ENCODE peak calls at places on chromosomes 6 and 20, in nine cellular contexts. Y is ovary; B is endodermal cell; Z is uterus; C is CD4-positive, alpha-beta T cell; V is astrocyte; I is heart right ventricle; J is heart left ventricle; U is ascending aorta. E is an unnamed sample.

GRCh38 chr6:98486052-98486451 is 348.3 kb upstream of the POU3F2 start:
- DNase-seq in B (peak; percentile 51), U (no peak), C (no peak), Z (no peak), J (no peak), Y (no peak), V (no peak), I (no peak), E (no peak)

GRCh38 chr6:43860285-43860684 is 90.3 kb downstream of the VEGFA start:
- DNase-seq in I (no peak), J (no peak), C (no peak), Z (no peak), U (no peak), B (no peak), Y (no peak), V (no peak), E (no peak)

GRCh38 chr20:63183422-63184146 is 32.3 kb downstream of the YTHDF1 start:
- DNase-seq in I (peak; percentile 22), Y (no peak), U (no peak), B (peak; percentile 92), Z (no peak), V (no peak), C (peak; percentile 37), J (peak; percentile 43), E (no peak)

GRCh38 chr6:29999426-29999825 is 57.1 kb downstream of the HLA-A start:
- DNase-seq in V (no peak), I (no peak), J (no peak), Z (no peak), B (peak; percentile 7), Y (no peak), U (no peak), C (no peak), E (no peak)

GRCh38 chr20:16119909-16120308 is 453.3 kb downstream of the KIF16B start:
- DNase-seq in Y (no peak), B (no peak), J (no peak), V (no peak), I (no peak), C (no peak), Z (no peak), U (no peak), E (no peak)

GRCh38 chr6:46510656-46511055 is 19.4 kb upstream of the RCAN2 start:
- DNase-seq in V (peak; percentile 28), U (no peak), J (peak; percentile 46), Z (no peak), C (no peak), Y (peak; percentile 56), I (peak; percentile 54), B (no peak), E (no peak)

GRCh38 chr6:20737912-20738311 is 203.7 kb downstream of the CDKAL1 start:
- DNase-seq in Z (no peak), Y (no peak), U (no peak), C (no peak), I (no peak), V (no peak), J (no peak), B (no peak), E (no peak)

GRCh38 chr6:158707826-158708225 is 58.0 kb downstream of the SYTL3 start:
- DNase-seq in J (peak; percentile 57), V (peak; percentile 67), C (no peak), B (peak; percentile 71), Y (no peak), U (no peak), I (no peak), Z (no peak), E (no peak)

GRCh38 chr20:61556116-61556515 is 304.1 kb downstream of the CDH4 start:
- DNase-seq in Z (no peak), I (no peak), U (no peak), V (peak; percentile 91), J (no peak), Y (no peak), B (no peak), C (no peak), E (peak; percentile 79)

GRCh38 chr20:45997187-45997586 is 11.5 kb upstream of the MMP9 start:
- DNase-seq in B (no peak), I (no peak), U (no peak), Z (no peak), C (no peak), V (no peak), Y (no peak), J (no peak), E (no peak)

GRCh38 chr20:22833851-22834250 is 201.3 kb upstream of the SSTR4 start:
- DNase-seq in Y (no peak), Z (no peak), U (no peak), B (peak; percentile 43), V (no peak), I (no peak), C (no peak), J (no peak), E (no peak)

GRCh38 chr20:1805161-1805581 is 90.0 kb upstream of the SIRPA start:
- DNase-seq in Z (no peak), B (peak; percentile 58), C (no peak), I (no peak), V (no peak), J (no peak), Y (no peak), U (no peak), E (no peak)

GRCh38 chr6:145206247-145206907 is 528.9 kb downstream of the EPM2A start:
- DNase-seq in Y (no peak), J (no peak), B (no peak), Z (no peak), I (no peak), C (no peak), V (peak; percentile 60), U (no peak), E (no peak)

GRCh38 chr20:45611054-45611453 is 18.5 kb upstream of the WFDC10A start:
- DNase-seq in V (peak; percentile 86), B (no peak), U (no peak), Y (no peak), Z (no peak), I (no peak), J (no peak), C (no peak), E (peak; percentile 13)

GRCh38 chr6:148367418-148368024 is 24.9 kb downstream of the SASH1 start:
- DNase-seq in J (peak; percentile 75), B (no peak), V (no peak), U (peak; percentile 31), Z (peak; percentile 21), C (no peak), Y (peak; percentile 24), I (peak; percentile 85), E (peak; percentile 38)

GRCh38 chr20:4029505-4030467 is 14.4 kb upstream of the RNF24 start:
- DNase-seq in Z (no peak), J (no peak), U (no peak), I (no peak), C (no peak), B (no peak), Y (no peak), V (no peak), E (no peak)

GRCh38 chr6:128493877-128494276 is 26.5 kb downstream of the PTPRK start:
- DNase-seq in V (no peak), B (no peak), U (no peak), C (no peak), I (no peak), J (no peak), Y (no peak), Z (no peak), E (no peak)

GRCh38 chr6:76435174-76435573 is 362.7 kb upstream of the IMPG1 start:
- DNase-seq in V (no peak), B (no peak), Z (no peak), Y (no peak), I (no peak), C (no peak), U (no peak), J (no peak), E (no peak)

GRCh38 chr6:27688014-27688586 is 215.2 kb upstream of the ZNF184 start:
- DNase-seq in J (peak; percentile 56), U (peak; percentile 33), I (peak; percentile 57), B (peak; percentile 96), Y (peak; percentile 82), C (peak; percentile 80), Z (peak; percentile 82), V (peak; percentile 85), E (peak; percentile 71)
- H3K27ac ChIP-seq in J (no peak overlapping the region), U (no peak overlapping the region), I (no peak overlapping the region), B (peak overlapping the region; percentile 55), Y (peak overlapping the region; percentile 48), C (no peak overlapping the region), Z (peak overlapping the region; percentile 61), V (peak overlapping the region; percentile 28), E (no peak overlapping the region)

GRCh38 chr6:26640806-26641205 is 18.7 kb downstream of the ZNF322 start:
- DNase-seq in V (no peak), Y (no peak), B (no peak), J (no peak), U (no peak), C (no peak), Z (no peak), I (no peak), E (no peak)

GRCh38 chr6:26651382-26651781 is 8.2 kb downstream of the ZNF322 start:
- DNase-seq in Z (no peak), J (no peak), I (no peak), U (no peak), V (no peak), Y (no peak), C (no peak), B (no peak), E (no peak)

DNA sequence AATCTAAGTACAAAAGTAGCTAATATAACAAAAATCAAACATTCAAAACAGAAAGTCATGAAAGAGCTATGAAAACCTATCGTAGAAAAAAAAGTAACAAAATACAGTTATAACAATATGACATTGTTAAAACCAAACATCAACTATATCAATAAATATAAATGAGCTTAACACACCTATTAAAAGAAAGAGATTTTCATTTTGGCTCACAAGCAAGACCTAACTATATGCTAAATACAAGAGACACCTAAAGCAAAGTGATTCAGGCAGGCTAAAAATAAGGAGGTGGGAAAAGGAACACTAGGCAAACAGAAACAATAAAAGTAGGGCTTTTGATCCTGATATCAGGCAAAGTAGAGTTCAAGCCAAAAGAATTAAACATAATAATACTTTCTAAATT is 13.5 kb downstream of the ZNF322 start:
- DNase-seq in Z (no peak), Y (no peak), U (no peak), B (no peak), C (no peak), J (no peak), V (no peak), I (no peak), E (no peak)
- H3K9me3 ChIP-seq in Z (no peaks in the 10 kb centered on the region), Y (no peaks in the 10 kb centered on the region), U (no peaks in the 10 kb centered on the region), B (peaks cover 67% of the 10 kb centered on the region), C (peaks cover 14% of the 10 kb centered on the region), J (no peaks in the 10 kb centered on the region), V (peaks cover 19% of the 10 kb centered on the region), I (peaks cover 27% of the 10 kb centered on the region), E (peaks cover 21% of the 10 kb centered on the region)

DNA sequence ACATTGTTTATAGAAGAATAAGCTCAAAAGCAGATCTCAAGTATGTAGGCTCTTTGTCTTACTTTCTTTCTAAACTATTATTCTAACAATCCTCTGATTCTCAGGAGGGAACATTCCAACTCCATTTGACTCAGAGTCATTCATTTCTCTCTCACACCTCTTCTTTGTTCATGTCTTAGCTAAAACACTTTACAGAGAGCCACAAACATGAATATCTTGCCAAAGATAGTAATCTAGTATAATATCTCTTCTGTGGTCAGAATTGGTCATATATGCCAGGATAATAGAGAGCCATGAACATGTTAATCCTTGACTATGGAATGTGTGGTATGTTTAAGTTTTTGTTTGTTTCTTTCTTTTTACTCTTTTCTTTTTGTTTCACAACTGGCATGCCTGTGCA is 456.0 kb upstream of the PTCHD4 start:
- DNase-seq in B (no peak), V (peak; percentile 53), U (no peak), C (no peak), J (no peak), Y (no peak), Z (no peak), I (no peak), E (no peak)
- H3K27ac ChIP-seq in B (no peak overlapping the region), V (no peak overlapping the region), U (no peak overlapping the region), C (no peak overlapping the region), J (no peak overlapping the region), Y (no peak overlapping the region), Z (no peak overlapping the region), I (no peak overlapping the region), E (no peak overlapping the region)

GRCh38 chr20:59561614-59562277 is 42.6 kb upstream of the PHACTR3 start:
- DNase-seq in Z (no peak), C (no peak), B (no peak), J (no peak), Y (no peak), U (no peak), V (no peak), I (no peak), E (no peak)
- H3K9me3 ChIP-seq in Z (no peaks in the 10 kb centered on the region), C (no peaks in the 10 kb centered on the region), B (peaks cover 17% of the 10 kb centered on the region), J (no peaks in the 10 kb centered on the region), Y (no peaks in the 10 kb centered on the region), U (no peaks in the 10 kb centered on the region), V (peaks cover 6% of the 10 kb centered on the region), I (no peaks in the 10 kb centered on the region), E (peaks cover 7% of the 10 kb centered on the region)

E was measured in AG04450.